ENCODE peak calls at places on chromosomes 11 and 22, in six cellular contexts. T, U, K, G, E and I are unnamed samples.

GRCh38 chr11:109076870-109077269 is 345.1 kb upstream of the C11orf87 start:
- DNase-seq in T (no peak), U (peak), K (no peak), G (no peak), E (no peak), I (no peak)

GRCh38 chr11:32527191-32527590 is 56.4 kb upstream of the EIF3M start:
- DNase-seq in T (no peak), U (no peak), K (no peak), G (no peak), E (no peak), I (no peak)

GRCh38 chr11:45180888-45181594 is 34.6 kb downstream of the PRDM11 start:
- DNase-seq in T (no peak), U (peak), K (peak), G (peak), E (peak), I (peak)

GRCh38 chr11:33018005-33018404 is 2.3 kb downstream of the DEPDC7 start:
- DNase-seq in T (no peak), U (no peak), K (no peak), G (no peak), E (no peak), I (no peak)

GRCh38 chr11:36510567-36511020 is 522 bp upstream of the TRAF6 start:
- DNase-seq in T (no peak), U (peak), K (no peak), G (peak), E (no peak), I (no peak)

GRCh38 chr11:27933992-27934829 is 173.7 kb downstream of the KIF18A start:
- DNase-seq in T (peak), U (peak), K (no peak), G (peak), E (no peak), I (no peak)

GRCh38 chr11:65653229-65654225 is 9.2 kb downstream of the RELA start:
- DNase-seq in T (no peak), U (peak), K (no peak), G (no peak), E (no peak), I (no peak)

GRCh38 chr22:24284747-24285203 is 14.1 kb downstream of the SPECC1L start:
- DNase-seq in T (no peak), U (peak), K (no peak), G (no peak), E (no peak), I (no peak)

GRCh38 chr11:326842-327580 is 6.4 kb upstream of the IFITM3 start:
- DNase-seq in T (no peak), U (peak), K (no peak), G (no peak), E (peak), I (no peak)

GRCh38 chr11:65699306-65699705 is 12.7 kb upstream of the KAT5 start:
- DNase-seq in T (no peak), U (no peak), K (no peak), G (no peak), E (no peak), I (no peak)

GRCh38 chr11:65833297-65834030 is at the start of gene SNX32:
- DNase-seq in T (peak), U (peak), K (peak), G (peak), E (peak), I (peak)

GRCh38 chr11:99911116-99911515 is 776.0 kb upstream of the ARHGAP42 start:
- DNase-seq in T (no peak), U (no peak), K (no peak), G (no peak), E (no peak), I (no peak)

GRCh38 chr22:31199187-31199586 is 12.9 kb upstream of the LIMK2 start:
- DNase-seq in T (no peak), U (peak), K (no peak), G (no peak), E (no peak), I (no peak)

GRCh38 chr11:86594746-86595145 is 77.7 kb downstream of the ME3 start:
- DNase-seq in T (no peak), U (no peak), K (no peak), G (peak), E (no peak), I (no peak)

GRCh38 chr22:28710112-28710888 is 30.7 kb upstream of the TTC28 start:
- DNase-seq in T (peak), U (peak), K (no peak), G (peak), E (no peak), I (no peak)

GRCh38 chr22:28710889-28711285 is 30.7 kb downstream of the CHEK2 start:
- DNase-seq in T (no peak), U (peak), K (no peak), G (no peak), E (no peak), I (no peak)

GRCh38 chr22:28711341-28711740 is 30.3 kb downstream of the CHEK2 start:
- DNase-seq in T (no peak), U (no peak), K (no peak), G (no peak), E (no peak), I (no peak)

GRCh38 chr22:28714043-28714442 is 27.6 kb downstream of the CHEK2 start:
- DNase-seq in T (no peak), U (no peak), K (no peak), G (no peak), E (no peak), I (no peak)

DNA sequence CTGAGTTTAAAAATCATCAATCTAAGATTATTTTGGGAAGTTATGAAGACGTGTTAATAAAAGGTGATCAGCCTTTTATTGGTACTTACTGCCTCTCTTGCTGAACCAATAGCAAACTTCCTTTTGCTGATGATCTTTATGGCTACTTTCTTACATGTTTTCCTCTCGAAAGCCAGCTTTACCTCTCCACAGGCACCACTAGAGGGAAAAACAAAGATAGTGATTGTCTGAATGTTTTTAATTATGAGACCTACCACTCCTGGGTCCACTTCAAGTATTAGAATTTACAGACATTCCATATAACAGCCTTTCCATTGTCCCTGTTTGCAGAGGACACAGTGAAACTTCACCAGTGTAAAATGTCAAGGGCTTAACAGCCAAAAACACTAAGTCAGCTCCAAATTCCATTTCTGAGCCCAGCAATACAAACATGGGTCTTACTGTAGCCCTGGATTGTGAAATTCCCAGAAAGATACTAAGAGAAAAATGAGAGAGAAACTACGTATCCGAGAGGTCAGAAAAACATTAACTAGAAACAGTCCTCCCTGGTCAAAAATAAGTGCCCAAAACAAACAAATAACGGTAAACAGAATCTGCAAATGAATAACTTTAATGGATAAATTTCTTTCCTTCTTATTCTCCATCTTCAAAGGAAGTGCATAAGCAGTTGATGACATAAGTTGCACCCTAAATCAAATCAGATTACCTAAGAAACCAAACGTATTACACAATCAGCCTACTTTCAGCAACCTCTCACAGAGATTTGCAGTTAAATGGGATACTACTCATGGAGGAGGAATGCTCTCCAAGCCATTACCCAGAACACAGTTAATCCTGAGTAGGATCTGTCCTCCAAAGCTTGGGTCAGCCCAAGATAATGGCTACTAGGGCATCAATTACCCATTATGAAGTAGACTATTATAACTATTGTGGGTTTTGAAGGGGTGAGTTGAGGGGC is 29.5 kb downstream of the CHEK2 start:
- DNase-seq in T (peak), U (peak), K (no peak), G (peak), E (no peak), I (no peak)
- TF ChIP-seq CTCF in T (peak), U (peak), K (no peak), G (no peak), E (no peak), I (no peak)

GRCh38 chr11:1563697-1564534 is 8.2 kb downstream of the DUSP8 start:
- DNase-seq in T (no peak), U (no peak), K (no peak), G (no peak), E (no peak), I (no peak)
- TF ChIP-seq CTCF in T (no peak), U (no peak), K (no peak), G (no peak), E (no peak), I (no peak)

GRCh38 chr11:114586797-114587196 is 8.8 kb downstream of the NXPE4 start:
- DNase-seq in T (no peak), U (peak), K (no peak), G (no peak), E (no peak), I (no peak)
- TF ChIP-seq CTCF in T (peak), U (peak), K (no peak), G (no peak), E (no peak), I (no peak)

DNA sequence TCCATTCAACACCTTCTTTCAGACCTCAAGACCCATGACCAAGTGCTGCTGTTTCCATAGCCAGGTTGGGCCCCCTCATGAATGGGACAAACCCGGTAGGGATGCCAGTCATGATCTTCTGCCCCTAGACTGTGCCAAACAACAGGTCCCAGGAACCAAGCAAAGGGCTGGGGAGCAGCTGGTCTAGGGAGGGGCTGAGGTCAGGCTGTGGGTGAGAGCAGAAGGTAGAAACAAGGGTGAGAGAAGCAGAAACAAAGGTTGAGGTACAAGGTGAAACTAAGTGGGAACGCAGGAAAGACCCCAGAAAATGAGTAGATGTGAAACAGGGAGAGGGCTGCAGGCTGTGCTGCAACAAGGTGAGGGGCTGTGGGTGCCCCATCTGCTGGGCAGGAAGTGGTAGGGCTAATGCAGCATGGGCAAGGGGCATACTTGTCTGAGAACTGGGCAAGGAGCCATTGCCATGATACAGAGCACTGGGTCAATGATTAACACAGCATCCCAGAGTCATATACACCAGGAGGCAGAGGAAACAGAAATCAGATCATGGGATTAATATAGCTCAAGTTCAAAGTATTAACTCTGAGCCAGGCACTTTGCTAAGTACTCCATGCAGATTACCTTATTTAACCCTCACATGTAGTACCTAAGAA is 45.9 kb downstream of the SLC1A2 start:
- DNase-seq in T (no peak), U (no peak), K (no peak), G (no peak), E (peak), I (no peak)
- TF ChIP-seq CTCF in T (no peak), U (no peak), K (no peak), G (no peak), E (no peak), I (no peak)